ENCODE peak calls at places on chromosomes 2 and 18, in seven cellular contexts. One of them, this sample, is unnamed.

GRCh38 chr2:71153585-71153984 is 23.2 kb downstream of the MPHOSPH10 start:
- DNase-seq in tibial nerve: no peak
- DNase-seq in stomach: no peak
- DNase-seq in H1: no peak
- DNase-seq in A549: no peak
- DNase-seq in sigmoid colon: no peak
- DNase-seq in suprapubic skin: no peak
- DNase-seq in this sample: no peak

GRCh38 chr2:57552885-57553284 is 493.7 kb upstream of the VRK2 start:
- DNase-seq in H1: no peak
- DNase-seq in sigmoid colon: no peak
- DNase-seq in stomach: no peak
- DNase-seq in A549: no peak
- DNase-seq in tibial nerve: no peak
- DNase-seq in suprapubic skin: no peak
- DNase-seq in this sample: no peak

GRCh38 chr2:236663267-236663666 is 93.6 kb downstream of the ACKR3 start:
- DNase-seq in tibial nerve: peak
- DNase-seq in sigmoid colon: peak
- DNase-seq in suprapubic skin: peak
- DNase-seq in stomach: no peak
- DNase-seq in A549: no peak
- DNase-seq in H1: no peak
- DNase-seq in this sample: peak

GRCh38 chr2:67649331-67650071 is 252.4 kb downstream of the ETAA1 start:
- DNase-seq in tibial nerve: no peak
- DNase-seq in A549: no peak
- DNase-seq in suprapubic skin: no peak
- DNase-seq in H1: no peak
- DNase-seq in sigmoid colon: peak
- DNase-seq in stomach: no peak
- DNase-seq in this sample: peak

GRCh38 chr2:20557635-20558034 is 93.3 kb downstream of the HS1BP3 start:
- DNase-seq in suprapubic skin: no peak
- DNase-seq in stomach: no peak
- DNase-seq in tibial nerve: no peak
- DNase-seq in sigmoid colon: no peak
- DNase-seq in H1: no peak
- DNase-seq in A549: no peak
- DNase-seq in this sample: no peak

GRCh38 chr2:215850380-215850779 is 163.0 kb downstream of the MREG start:
- DNase-seq in suprapubic skin: no peak
- DNase-seq in H1: no peak
- DNase-seq in tibial nerve: no peak
- DNase-seq in sigmoid colon: no peak
- DNase-seq in stomach: no peak
- DNase-seq in A549: no peak
- DNase-seq in this sample: no peak

GRCh38 chr18:6734746-6735430 is 5.4 kb downstream of the ARHGAP28 start:
- DNase-seq in A549: no peak
- DNase-seq in stomach: no peak
- DNase-seq in sigmoid colon: no peak
- DNase-seq in suprapubic skin: no peak
- DNase-seq in H1: no peak
- DNase-seq in tibial nerve: no peak
- DNase-seq in this sample: no peak

GRCh38 chr2:26691881-26692813 is at the start of gene KCNK3:
- DNase-seq in tibial nerve: no peak
- DNase-seq in H1: no peak
- DNase-seq in stomach: peak
- DNase-seq in sigmoid colon: peak
- DNase-seq in suprapubic skin: no peak
- DNase-seq in A549: peak
- DNase-seq in this sample: peak

GRCh38 chr2:71121479-71121878 is 8.6 kb downstream of the MCEE start:
- DNase-seq in sigmoid colon: no peak
- DNase-seq in suprapubic skin: no peak
- DNase-seq in H1: no peak
- DNase-seq in tibial nerve: no peak
- DNase-seq in stomach: no peak
- DNase-seq in A549: no peak
- DNase-seq in this sample: no peak

GRCh38 chr2:191230174-191230573 is 15.0 kb upstream of the MYO1B start:
- DNase-seq in tibial nerve: no peak
- DNase-seq in H1: no peak
- DNase-seq in suprapubic skin: no peak
- DNase-seq in sigmoid colon: no peak
- DNase-seq in A549: no peak
- DNase-seq in stomach: no peak
- DNase-seq in this sample: no peak

GRCh38 chr2:58891828-58892366 is 650.8 kb upstream of the FANCL start:
- DNase-seq in suprapubic skin: no peak
- DNase-seq in tibial nerve: no peak
- DNase-seq in A549: no peak
- DNase-seq in sigmoid colon: no peak
- DNase-seq in H1: no peak
- DNase-seq in stomach: no peak
- DNase-seq in this sample: no peak

GRCh38 chr2:232524771-232525170 is 1.2 kb upstream of the CHRND start:
- DNase-seq in stomach: no peak
- DNase-seq in sigmoid colon: no peak
- DNase-seq in H1: no peak
- DNase-seq in suprapubic skin: no peak
- DNase-seq in A549: no peak
- DNase-seq in tibial nerve: no peak
- DNase-seq in this sample: no peak

GRCh38 chr2:40457846-40458245 is 6.0 kb upstream of the SLC8A1 start:
- DNase-seq in H1: no peak
- DNase-seq in tibial nerve: no peak
- DNase-seq in sigmoid colon: no peak
- DNase-seq in suprapubic skin: no peak
- DNase-seq in A549: no peak
- DNase-seq in stomach: no peak
- DNase-seq in this sample: no peak

GRCh38 chr2:197710424-197711042 is 5.4 kb downstream of the MARS2 start:
- DNase-seq in sigmoid colon: no peak
- DNase-seq in H1: no peak
- DNase-seq in tibial nerve: no peak
- DNase-seq in stomach: no peak
- DNase-seq in A549: no peak
- DNase-seq in suprapubic skin: no peak
- DNase-seq in this sample: no peak

GRCh38 chr2:67871696-67872320 is 191.0 kb downstream of the C1D start:
- DNase-seq in stomach: no peak
- DNase-seq in A549: no peak
- DNase-seq in suprapubic skin: no peak
- DNase-seq in sigmoid colon: no peak
- DNase-seq in H1: no peak
- DNase-seq in tibial nerve: no peak
- DNase-seq in this sample: no peak

GRCh38 chr2:174331731-174332606 is 2.8 kb upstream of the SP9 start:
- DNase-seq in tibial nerve: no peak
- DNase-seq in A549: no peak
- DNase-seq in stomach: no peak
- DNase-seq in sigmoid colon: no peak
- DNase-seq in H1: no peak
- DNase-seq in suprapubic skin: no peak
- DNase-seq in this sample: no peak

GRCh38 chr2:228675715-228676114 is 494.2 kb upstream of the SPHKAP start:
- DNase-seq in A549: no peak
- DNase-seq in suprapubic skin: no peak
- DNase-seq in sigmoid colon: no peak
- DNase-seq in H1: no peak
- DNase-seq in stomach: no peak
- DNase-seq in tibial nerve: no peak
- DNase-seq in this sample: no peak

GRCh38 chr18:39406941-39407340 is 1841.3 kb upstream of the CELF4 start:
- DNase-seq in H1: no peak
- DNase-seq in A549: no peak
- DNase-seq in suprapubic skin: no peak
- DNase-seq in tibial nerve: no peak
- DNase-seq in stomach: no peak
- DNase-seq in sigmoid colon: no peak
- DNase-seq in this sample: no peak

GRCh38 chr2:53672881-53673522 is 94.6 kb upstream of the CHAC2 start:
- DNase-seq in H1: no peak
- DNase-seq in stomach: no peak
- DNase-seq in sigmoid colon: no peak
- DNase-seq in suprapubic skin: no peak
- DNase-seq in tibial nerve: no peak
- DNase-seq in A549: no peak
- DNase-seq in this sample: no peak

GRCh38 chr2:26591619-26592505 is 49.3 kb downstream of the CIB4 start:
- DNase-seq in A549: no peak
- DNase-seq in stomach: no peak
- DNase-seq in sigmoid colon: peak
- DNase-seq in suprapubic skin: peak
- DNase-seq in tibial nerve: no peak
- DNase-seq in H1: no peak
- DNase-seq in this sample: no peak

GRCh38 chr2:238120463-238121298 is 17.8 kb upstream of the KLHL30 start:
- DNase-seq in suprapubic skin: no peak
- DNase-seq in stomach: no peak
- DNase-seq in tibial nerve: no peak
- DNase-seq in sigmoid colon: no peak
- DNase-seq in A549: no peak
- DNase-seq in H1: no peak
- DNase-seq in this sample: no peak

DNA sequence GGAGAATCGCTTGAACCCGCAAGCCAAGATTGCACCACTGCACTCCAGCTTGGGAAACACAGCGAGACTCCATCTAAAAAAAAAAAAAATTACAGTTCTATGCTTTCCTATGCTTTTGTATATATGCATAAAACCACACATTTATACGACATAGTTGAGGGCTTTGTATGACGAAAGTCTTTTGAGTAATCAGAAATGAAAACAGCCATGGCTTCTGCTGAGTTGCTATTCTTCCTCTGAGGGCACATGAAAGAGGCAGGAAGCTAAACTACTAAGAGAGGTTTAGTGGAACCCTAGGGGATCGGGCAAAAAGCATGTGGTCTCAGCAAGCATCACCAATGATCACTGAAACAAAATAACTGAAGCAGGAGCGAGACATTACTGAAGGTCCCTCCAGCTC is 99.5 kb downstream of the ZAP70 start:
- DNase-seq in suprapubic skin: no peak
- DNase-seq in stomach: no peak
- DNase-seq in H1: no peak
- DNase-seq in sigmoid colon: no peak
- DNase-seq in tibial nerve: no peak
- DNase-seq in A549: no peak
- DNase-seq in this sample: no peak
- TF ChIP-seq EP300 in suprapubic skin: no peak
- TF ChIP-seq EP300 in stomach: no peak
- TF ChIP-seq EP300 in H1: no peak
- TF ChIP-seq EP300 in sigmoid colon: no peak
- TF ChIP-seq EP300 in tibial nerve: no peak
- TF ChIP-seq EP300 in A549: no peak
- TF ChIP-seq EP300 in this sample: no peak

GRCh38 chr18:2513616-2514015 is 57.7 kb downstream of the METTL4 start:
- DNase-seq in stomach: no peak
- DNase-seq in A549: no peak
- DNase-seq in suprapubic skin: no peak
- DNase-seq in sigmoid colon: no peak
- DNase-seq in H1: no peak
- DNase-seq in tibial nerve: no peak
- DNase-seq in this sample: no peak

GRCh38 chr18:2512059-2512458 is 59.2 kb downstream of the METTL4 start:
- DNase-seq in H1: no peak
- DNase-seq in A549: no peak
- DNase-seq in suprapubic skin: no peak
- DNase-seq in sigmoid colon: no peak
- DNase-seq in stomach: no peak
- DNase-seq in tibial nerve: no peak
- DNase-seq in this sample: no peak

GRCh38 chr18:2515908-2516625 is 55.2 kb downstream of the METTL4 start:
- DNase-seq in stomach: no peak
- DNase-seq in H1: no peak
- DNase-seq in suprapubic skin: no peak
- DNase-seq in sigmoid colon: no peak
- DNase-seq in tibial nerve: no peak
- DNase-seq in A549: peak
- DNase-seq in this sample: no peak

GRCh38 chr18:2518473-2518872 is 52.8 kb downstream of the METTL4 start:
- DNase-seq in A549: no peak
- DNase-seq in stomach: no peak
- DNase-seq in sigmoid colon: no peak
- DNase-seq in H1: no peak
- DNase-seq in tibial nerve: no peak
- DNase-seq in suprapubic skin: no peak
- DNase-seq in this sample: no peak

GRCh38 chr18:2515408-2515807 is 55.9 kb downstream of the METTL4 start:
- DNase-seq in H1: no peak
- DNase-seq in sigmoid colon: no peak
- DNase-seq in A549: peak
- DNase-seq in tibial nerve: no peak
- DNase-seq in suprapubic skin: no peak
- DNase-seq in stomach: no peak
- DNase-seq in this sample: no peak
- TF ChIP-seq EP300 in H1: no peak
- TF ChIP-seq EP300 in sigmoid colon: no peak
- TF ChIP-seq EP300 in A549: no peak
- TF ChIP-seq EP300 in tibial nerve: no peak
- TF ChIP-seq EP300 in suprapubic skin: no peak
- TF ChIP-seq EP300 in stomach: no peak
- TF ChIP-seq EP300 in this sample: no peak

GRCh38 chr18:48153641-48154481 is 223.4 kb upstream of the SMAD2 start:
- DNase-seq in suprapubic skin: no peak
- DNase-seq in tibial nerve: no peak
- DNase-seq in H1: no peak
- DNase-seq in stomach: peak
- DNase-seq in A549: no peak
- DNase-seq in sigmoid colon: no peak
- DNase-seq in this sample: peak
- TF ChIP-seq EP300 in suprapubic skin: no peak
- TF ChIP-seq EP300 in tibial nerve: no peak
- TF ChIP-seq EP300 in H1: no peak
- TF ChIP-seq EP300 in stomach: no peak
- TF ChIP-seq EP300 in A549: no peak
- TF ChIP-seq EP300 in sigmoid colon: no peak
- TF ChIP-seq EP300 in this sample: no peak

DNA sequence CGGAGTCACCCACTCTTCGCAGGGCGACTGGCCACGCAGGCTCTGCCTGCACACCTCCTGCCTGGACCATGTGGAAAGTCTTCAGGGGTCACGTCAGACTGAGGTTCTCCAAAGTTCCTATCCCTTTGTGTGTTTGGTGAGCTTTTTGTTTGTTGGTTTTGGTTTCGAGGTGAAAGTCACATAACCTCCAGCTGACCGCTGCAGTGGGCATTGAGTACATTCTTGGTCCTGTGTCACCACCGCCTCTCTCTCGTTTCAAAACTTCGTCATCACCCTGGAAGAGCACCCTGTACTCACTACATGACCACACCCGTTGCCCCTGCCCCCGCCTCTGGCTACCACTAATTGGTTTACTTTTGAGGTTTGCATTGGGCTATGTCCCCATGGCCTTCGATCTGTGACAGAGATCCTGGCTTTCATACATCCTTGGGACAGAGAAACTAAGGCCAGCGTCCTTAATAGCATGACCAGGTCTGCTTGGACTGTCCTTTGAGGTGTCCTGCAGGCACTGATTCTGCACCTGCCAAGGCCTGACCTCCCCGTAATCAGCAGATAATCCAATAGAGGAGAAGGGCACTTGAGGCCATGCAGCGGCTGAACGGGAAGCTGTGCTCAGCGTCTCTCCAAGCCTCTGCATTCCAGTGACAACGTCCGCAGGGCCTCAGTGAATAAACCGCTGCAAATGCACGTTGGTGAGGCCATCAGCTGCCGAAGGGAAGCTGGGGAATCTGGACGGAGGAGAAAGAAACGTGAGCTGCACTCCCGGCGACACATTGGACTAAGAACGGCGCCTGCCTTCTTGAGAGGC is 46.8 kb downstream of the SH3BP4 start:
- DNase-seq in sigmoid colon: peak
- DNase-seq in stomach: peak
- DNase-seq in H1: no peak
- DNase-seq in A549: no peak
- DNase-seq in tibial nerve: no peak
- DNase-seq in suprapubic skin: no peak
- DNase-seq in this sample: no peak
- TF ChIP-seq EP300 in sigmoid colon: no peak
- TF ChIP-seq EP300 in stomach: no peak
- TF ChIP-seq EP300 in H1: no peak
- TF ChIP-seq EP300 in A549: no peak
- TF ChIP-seq EP300 in tibial nerve: no peak
- TF ChIP-seq EP300 in suprapubic skin: no peak
- TF ChIP-seq EP300 in this sample: no peak

This sample was measured in ovary.